ENCODE peak calls at places on chromosomes 1 and 21, in four cellular contexts. K, M, U and S are unnamed samples.
A peak's percentile ranks its signal among the peaks of the same experiment; 100 is the strongest.

GRCh38 chr1:16926491-16927195 is 4.9 kb downstream of the CROCC start:
- DNase-seq in K (no peak), M (no peak), U (no peak), S (peak; percentile 68)

GRCh38 chr1:18149113-18149641 is 41.6 kb downstream of the IGSF21 start:
- DNase-seq in K (no peak), M (no peak), U (peak; percentile 89), S (no peak)

GRCh38 chr1:32521165-32521564 is 18.1 kb upstream of the ZBTB8A start:
- DNase-seq in K (no peak), M (no peak), U (no peak), S (no peak)

GRCh38 chr1:203217139-203217621 is 12.3 kb downstream of the CHIT1 start:
- DNase-seq in K (no peak), M (no peak), U (peak; percentile 50), S (no peak)

GRCh38 chr1:31712625-31713024 is 8.8 kb upstream of the COL16A1 start:
- DNase-seq in K (no peak), M (no peak), U (no peak), S (no peak)

GRCh38 chr1:47738560-47739182 is 258.5 kb downstream of the TRABD2B start:
- DNase-seq in K (no peak), M (no peak), U (peak; percentile 34), S (no peak)

GRCh38 chr1:227893696-227894305 is 53.9 kb downstream of the WNT9A start:
- DNase-seq in K (no peak), M (no peak), U (no peak), S (no peak)

GRCh38 chr1:210822897-210823296 is 311.1 kb downstream of the KCNH1 start:
- DNase-seq in K (no peak), M (no peak), U (no peak), S (no peak)

GRCh38 chr1:237220243-237220642 is 178.3 kb downstream of the RYR2 start:
- DNase-seq in K (no peak), M (no peak), U (peak; percentile 82), S (no peak)

GRCh38 chr1:227891955-227892871 is 55.5 kb downstream of the WNT9A start:
- DNase-seq in K (no peak), M (no peak), U (no peak), S (no peak)

GRCh38 chr1:71521655-71522264 is 440.9 kb upstream of the ZRANB2 start:
- DNase-seq in K (no peak), M (no peak), U (peak; percentile 42), S (peak; percentile 1)

GRCh38 chr1:150233359-150234308 is 2.3 kb downstream of the ANP32E start:
- DNase-seq in K (peak; percentile 20), M (no peak), U (no peak), S (no peak)

GRCh38 chr1:24111998-24112380 is at the start of gene MYOM3:
- DNase-seq in K (no peak), M (no peak), U (no peak), S (no peak)

GRCh38 chr21:18677632-18678031 is 274.0 kb upstream of the TMPRSS15 start:
- DNase-seq in K (no peak), M (no peak), U (no peak), S (no peak)

GRCh38 chr1:192133350-192133950 is 24.8 kb upstream of the RGS18 start:
- DNase-seq in K (no peak), M (no peak), U (no peak), S (no peak)